ENCODE peak calls at places on chromosomes 3 and 15, in four cellular contexts. A is posterior cingulate gyrus; N is activated CD8-positive, alpha-beta memory T cell treated with anti-CD3 and anti-CD28 coated beads for 4 hours; H is stimulated activated CD4-positive, alpha-beta T cell treated with anti-CD3 and anti-CD28 coated beads, Interleukin-1b, Interleukin-23, amount 100 ng/mL, for 4 hours. P is an unnamed sample.

GRCh38 chr3:131907809-131908208 is 127.0 kb downstream of the CPNE4 start:
- DNase-seq in N (no peak), H (no peak), A (no peak), P (no peak)

GRCh38 chr15:63080638-63081250 is 38.2 kb downstream of the TPM1 start:
- DNase-seq in A (no peak), N (no peak), H (no peak), P (no peak)

GRCh38 chr3:146882206-146882605 is 277.1 kb upstream of the PLSCR5 start:
- DNase-seq in H (no peak), N (no peak), A (no peak), P (no peak)

GRCh38 chr15:75225951-75226732 is 24.5 kb downstream of the C15orf39 start:
- DNase-seq in H (no peak), A (no peak), N (no peak), P (no peak)

GRCh38 chr15:23881299-23881698 is 194.2 kb upstream of the NDN start:
- DNase-seq in N (no peak), A (no peak), H (no peak), P (no peak)

GRCh38 chr15:47652213-47652852 is 65.0 kb upstream of the SEMA6D start:
- DNase-seq in A (no peak), N (no peak), H (no peak), P (no peak)

GRCh38 chr15:72203507-72203837 is 5.9 kb upstream of the GRAMD2A start:
- DNase-seq in A (peak), N (no peak), H (no peak), P (peak)

GRCh38 chr15:58332676-58333400 is 99.0 kb upstream of the LIPC start:
- DNase-seq in N (no peak), H (no peak), A (no peak), P (peak)

P was measured in H4.